ENCODE peak calls at places on chromosomes 16 and 17, in ten cellular contexts. I is upper lobe of right lung; L is stimulated activated CD8-positive, alpha-beta memory T cell treated with anti-CD3 and anti-CD28 coated beads, Interleukin-15, amount 100 ng/mL, for 24 hours; A is NCI-H146; M is prostate gland; D is stimulated activated CD4-positive, alpha-beta T cell treated with anti-CD3 and anti-CD28 coated beads, Interleukin-12 subunit alpha, Interleukin-12 subunit beta, amount 100 ng/mL, for 4 hours; K is HepG2; C is 8988T; W is GM10248; R is skeletal muscle cell. Y is an unnamed sample.

GRCh38 chr16:87324411-87325275 is 7.5 kb upstream of the C16orf95 start:
- DNase-seq in I (no peak), L (no peak), A (no peak), M (no peak), D (peak), K (peak), C (peak), W (peak), R (no peak), Y (peak)

GRCh38 chr16:53549970-53550406 is 47.0 kb upstream of the AKTIP start:
- DNase-seq in I (no peak), L (peak), A (peak), M (peak), D (peak), K (peak), C (peak), W (peak), R (peak), Y (peak)

GRCh38 chr17:1720856-1721386 is 3.6 kb upstream of the WDR81 start:
- DNase-seq in I (peak), L (peak), A (peak), M (peak), D (peak), K (peak), C (no peak), W (no peak), R (no peak), Y (peak)

GRCh38 chr16:75310541-75310940 is 59.1 kb upstream of the BCAR1 start:
- DNase-seq in I (no peak), L (no peak), A (no peak), M (no peak), D (no peak), K (no peak), C (no peak), W (no peak), R (no peak), Y (no peak)

GRCh38 chr16:14289692-14290340 is 218.7 kb downstream of the MRTFB start:
- DNase-seq in I (no peak), L (no peak), A (peak), M (no peak), D (no peak), K (peak), C (no peak), W (no peak), R (no peak), Y (no peak)

GRCh38 chr16:69241911-69242310 is 54.9 kb downstream of the SNTB2 start:
- DNase-seq in I (no peak), L (no peak), A (no peak), M (no peak), D (no peak), K (no peak), C (no peak), W (no peak), R (no peak), Y (no peak)

GRCh38 chr17:37614391-37614790 is 5.2 kb upstream of the SYNRG start:
- DNase-seq in I (no peak), L (no peak), A (no peak), M (no peak), D (no peak), K (no peak), C (no peak), W (no peak), R (peak), Y (no peak)

GRCh38 chr17:61723183-61723582 is 132.2 kb upstream of the NACA2 start:
- DNase-seq in I (no peak), L (no peak), A (peak), M (no peak), D (no peak), K (peak), C (no peak), W (no peak), R (no peak), Y (no peak)

GRCh38 chr17:1709403-1709891 is 730 bp downstream of the TLCD2 start:
- DNase-seq in I (no peak), L (no peak), A (no peak), M (no peak), D (no peak), K (no peak), C (no peak), W (no peak), R (no peak), Y (no peak)

Y was measured in endothelial cell.